ENCODE peak calls at places on chromosome 1, in nine cellular contexts. One of them, this sample, is unnamed.

GRCh38 chr1:23567629-23567995 is 8.3 kb upstream of the ID3 start:
- DNase-seq in M059J: no peak
- DNase-seq in T-helper 1 cell: no peak
- DNase-seq in foreskin fibroblast: no peak
- DNase-seq in NCI-H774: no peak
- DNase-seq in OCI-LY7: no peak
- DNase-seq in activated T-cell treated with anti-CD3 and anti-CD28 coated beads for 1 hour: no peak
- DNase-seq in uterus: no peak
- DNase-seq in CD8-positive, alpha-beta memory T cell: no peak
- DNase-seq in this sample: no peak

GRCh38 chr1:227785812-227786608 is 29.5 kb upstream of the PRSS38 start:
- DNase-seq in CD8-positive, alpha-beta memory T cell: no peak
- DNase-seq in uterus: no peak
- DNase-seq in foreskin fibroblast: no peak
- DNase-seq in T-helper 1 cell: no peak
- DNase-seq in M059J: no peak
- DNase-seq in OCI-LY7: no peak
- DNase-seq in NCI-H774: no peak
- DNase-seq in activated T-cell treated with anti-CD3 and anti-CD28 coated beads for 1 hour: no peak
- DNase-seq in this sample: peak

GRCh38 chr1:228983661-228984060 is 248.4 kb downstream of the RHOU start:
- DNase-seq in foreskin fibroblast: no peak
- DNase-seq in T-helper 1 cell: no peak
- DNase-seq in M059J: no peak
- DNase-seq in uterus: no peak
- DNase-seq in OCI-LY7: no peak
- DNase-seq in CD8-positive, alpha-beta memory T cell: no peak
- DNase-seq in activated T-cell treated with anti-CD3 and anti-CD28 coated beads for 1 hour: no peak
- DNase-seq in NCI-H774: no peak
- DNase-seq in this sample: no peak

GRCh38 chr1:10803971-10804820 is 7.8 kb upstream of the CASZ1 start:
- DNase-seq in uterus: no peak
- DNase-seq in activated T-cell treated with anti-CD3 and anti-CD28 coated beads for 1 hour: no peak
- DNase-seq in OCI-LY7: no peak
- DNase-seq in foreskin fibroblast: no peak
- DNase-seq in T-helper 1 cell: no peak
- DNase-seq in NCI-H774: peak
- DNase-seq in CD8-positive, alpha-beta memory T cell: no peak
- DNase-seq in M059J: no peak
- DNase-seq in this sample: no peak

GRCh38 chr1:111274653-111275052 is 16.0 kb upstream of the CHIA start:
- DNase-seq in CD8-positive, alpha-beta memory T cell: no peak
- DNase-seq in NCI-H774: no peak
- DNase-seq in activated T-cell treated with anti-CD3 and anti-CD28 coated beads for 1 hour: no peak
- DNase-seq in foreskin fibroblast: peak
- DNase-seq in uterus: no peak
- DNase-seq in T-helper 1 cell: no peak
- DNase-seq in OCI-LY7: no peak
- DNase-seq in M059J: peak
- DNase-seq in this sample: no peak

GRCh38 chr1:245673920-245674414 is 519.2 kb downstream of the KIF26B start:
- DNase-seq in CD8-positive, alpha-beta memory T cell: no peak
- DNase-seq in M059J: no peak
- DNase-seq in NCI-H774: no peak
- DNase-seq in uterus: no peak
- DNase-seq in T-helper 1 cell: no peak
- DNase-seq in OCI-LY7: peak
- DNase-seq in foreskin fibroblast: peak
- DNase-seq in activated T-cell treated with anti-CD3 and anti-CD28 coated beads for 1 hour: no peak
- DNase-seq in this sample: no peak

GRCh38 chr1:171965802-171966201 is 124.5 kb downstream of the DNM3 start:
- DNase-seq in M059J: peak
- DNase-seq in T-helper 1 cell: no peak
- DNase-seq in activated T-cell treated with anti-CD3 and anti-CD28 coated beads for 1 hour: no peak
- DNase-seq in uterus: no peak
- DNase-seq in CD8-positive, alpha-beta memory T cell: no peak
- DNase-seq in NCI-H774: no peak
- DNase-seq in OCI-LY7: no peak
- DNase-seq in foreskin fibroblast: peak
- DNase-seq in this sample: no peak

GRCh38 chr1:174296309-174296708 is 137.0 kb downstream of the RABGAP1L start:
- DNase-seq in NCI-H774: no peak
- DNase-seq in CD8-positive, alpha-beta memory T cell: no peak
- DNase-seq in uterus: no peak
- DNase-seq in OCI-LY7: no peak
- DNase-seq in M059J: no peak
- DNase-seq in T-helper 1 cell: no peak
- DNase-seq in foreskin fibroblast: no peak
- DNase-seq in activated T-cell treated with anti-CD3 and anti-CD28 coated beads for 1 hour: no peak
- DNase-seq in this sample: no peak

GRCh38 chr1:64245495-64245894 is 42.1 kb downstream of the UBE2U start:
- DNase-seq in M059J: peak
- DNase-seq in activated T-cell treated with anti-CD3 and anti-CD28 coated beads for 1 hour: no peak
- DNase-seq in foreskin fibroblast: no peak
- DNase-seq in CD8-positive, alpha-beta memory T cell: no peak
- DNase-seq in uterus: no peak
- DNase-seq in NCI-H774: no peak
- DNase-seq in T-helper 1 cell: no peak
- DNase-seq in OCI-LY7: peak
- DNase-seq in this sample: no peak

This sample was measured in mesenteric fat pad.